ENCODE peak calls at places on chromosomes 11 and 22, in six cellular contexts. L is right atrium auricular region; B is hippocampal formation; X is midbrain; N is caudate nucleus; R is stimulated activated CD8-positive, alpha-beta memory T cell treated with anti-CD3 and anti-CD28 coated beads, Interleukin-15, amount 100 ng/mL, for 1 hour. V is an unnamed sample.

GRCh38 chr11:35304393-35304790 is 115.0 kb downstream of the SLC1A2 start:
- DNase-seq in L (no peak), B (no peak), X (no peak), N (no peak), R (no peak), V (no peak)

GRCh38 chr22:36950797-36951590 is 37.6 kb downstream of the CSF2RB start:
- DNase-seq in L (no peak), B (no peak), X (no peak), N (no peak), R (no peak), V (no peak)

GRCh38 chr11:64208796-64209562 is 2.5 kb downstream of the FERMT3 start:
- DNase-seq in L (no peak), B (no peak), X (peak; percentile 29), N (no peak), R (no peak), V (peak; percentile 82)

GRCh38 chr11:60939301-60939700 is 12.7 kb downstream of the SLC15A3 start:
- DNase-seq in L (no peak), B (no peak), X (no peak), N (no peak), R (no peak), V (no peak)

GRCh38 chr11:77658213-77659013 is 20.8 kb upstream of the CLNS1A start:
- DNase-seq in L (no peak), B (no peak), X (no peak), N (no peak), R (no peak), V (no peak)

GRCh38 chr22:20566420-20567260 is 59.2 kb downstream of the MED15 start:
- DNase-seq in L (no peak), B (no peak), X (no peak), N (no peak), R (no peak), V (no peak)

GRCh38 chr11:103055174-103055890 is 36.6 kb downstream of the DCUN1D5 start:
- DNase-seq in L (no peak), B (peak; percentile 47), X (peak; percentile 68), N (no peak), R (no peak), V (no peak)

GRCh38 chr11:107916671-107917241 is 11.5 kb upstream of the RAB39A start:
- DNase-seq in L (no peak), B (no peak), X (no peak), N (no peak), R (no peak), V (no peak)

GRCh38 chr11:93740802-93741093 is 547 bp downstream of the TAF1D start:
- DNase-seq in L (peak; percentile 69), B (peak; percentile 30), X (peak; percentile 52), N (no peak), R (peak; percentile 32), V (peak; percentile 36)

GRCh38 chr22:36027579-36027959 is 1.1 kb downstream of the RBFOX2 start:
- DNase-seq in L (no peak), B (no peak), X (peak; percentile 33), N (no peak), R (no peak), V (peak; percentile 14)

V was measured in posterior cingulate gyrus.